ENCODE peak calls at places on chromosomes 5 and 9, in five cellular contexts. M is HEK293T, B is dorsolateral prefrontal cortex, K is HTR-8/SVneo, C is left ventricle myocardium inferior. D is an unnamed sample.

GRCh38 chr9:15349892-15350761 is 43.1 kb upstream of the TTC39B start:
- DNase-seq in M (no peak), K (peak), C (no peak), B (no peak), D (peak)

GRCh38 chr9:109403766-109404320 is 83.0 kb upstream of the EPB41L4B start:
- DNase-seq in B (no peak), C (no peak), M (no peak), K (no peak), D (no peak)

GRCh38 chr5:60668715-60669304 is 31.2 kb downstream of the DEPDC1B start:
- DNase-seq in K (peak), M (no peak), C (no peak), B (no peak), D (peak)

GRCh38 chr9:109290385-109290784 is 30.5 kb downstream of the EPB41L4B start:
- DNase-seq in K (no peak), B (no peak), C (no peak), M (no peak), D (no peak)

GRCh38 chr9:129483467-129484324 is 137.2 kb downstream of the C9orf50 start:
- DNase-seq in K (peak), C (peak), M (peak), B (peak), D (peak)

GRCh38 chr5:149546974-149547373 is 4.3 kb downstream of the CSNK1A1 start:
- DNase-seq in K (no peak), B (no peak), C (no peak), M (no peak), D (no peak)

GRCh38 chr9:16716631-16717030 is 153.8 kb downstream of the BNC2 start:
- DNase-seq in K (no peak), M (no peak), C (no peak), B (no peak), D (no peak)

GRCh38 chr5:180116441-180117377 is 45.1 kb upstream of the RNF130 start:
- DNase-seq in M (no peak), B (no peak), K (no peak), C (no peak), D (peak)

GRCh38 chr9:106717686-106718085 is 145.3 kb upstream of the ZNF462 start:
- DNase-seq in M (no peak), K (peak), B (no peak), C (no peak), D (peak)

GRCh38 chr9:130451509-130452388 is 7.0 kb downstream of the ASS1 start:
- DNase-seq in M (peak), C (peak), B (peak), K (peak), D (peak)

GRCh38 chr5:80569961-80570786 is at the start of gene ANKRD34B:
- DNase-seq in M (peak), B (no peak), C (no peak), K (peak), D (peak)

GRCh38 chr5:96203761-96204160 is 229.3 kb downstream of the PCSK1 start:
- DNase-seq in C (no peak), K (no peak), B (no peak), M (no peak), D (no peak)

GRCh38 chr5:96252596-96252995 is 180.5 kb downstream of the PCSK1 start:
- DNase-seq in C (no peak), K (no peak), M (no peak), B (no peak), D (no peak)

GRCh38 chr9:107119294-107119693 is 163.8 kb upstream of the RAD23B start:
- DNase-seq in M (no peak), B (no peak), K (no peak), C (no peak), D (no peak)

GRCh38 chr5:143693691-143694252 is 118.2 kb upstream of the HMHB1 start:
- DNase-seq in K (no peak), C (no peak), B (no peak), M (no peak), D (no peak)

GRCh38 chr5:157855404-157855994 is 3.4 kb downstream of the CLINT1 start:
- DNase-seq in K (peak), B (peak), C (peak), M (peak), D (peak)

GRCh38 chr5:179319741-179320281 is 25.4 kb downstream of the ADAMTS2 start:
- DNase-seq in K (no peak), M (no peak), C (no peak), B (no peak), D (no peak)

GRCh38 chr5:141853895-141854626 is 24.1 kb downstream of the PCDH1 start:
- DNase-seq in C (no peak), B (no peak), K (no peak), M (no peak), D (no peak)

GRCh38 chr9:125397736-125398135 is 136.1 kb downstream of the GAPVD1 start:
- DNase-seq in C (no peak), K (no peak), B (no peak), M (no peak), D (no peak)

GRCh38 chr9:91751922-91752321 is 198.1 kb downstream of the ROR2 start:
- DNase-seq in K (no peak), M (no peak), B (no peak), C (no peak), D (no peak)

GRCh38 chr5:172274951-172275753 is 8.4 kb downstream of the UBTD2 start:
- DNase-seq in M (no peak), C (no peak), K (no peak), B (no peak), D (no peak)

GRCh38 chr9:2923810-2924768 is 80.2 kb upstream of the PUM3 start:
- DNase-seq in C (no peak), B (no peak), M (peak), K (no peak), D (no peak)

GRCh38 chr9:137406085-137406773 is 16.7 kb downstream of the EXD3 start:
- DNase-seq in K (no peak), B (no peak), M (no peak), C (no peak), D (no peak)

GRCh38 chr5:53397845-53398244 is 82.6 kb upstream of the FST start:
- DNase-seq in C (peak), K (peak), B (no peak), M (no peak), D (peak)

D was measured in ACHN.